ENCODE peak calls at places on chromosomes 4 and X, in ten cellular contexts. X is MCF 10A; Q is left cardiac atrium; J is GM19239; P is activated T-helper 1 cell treated with Interleukin-2 at 50 U/mL for 16 hours; A is GM12864; R is SW 1271; B is CD4-positive, CD25-positive, alpha-beta regulatory T cell; V is NCI-H1105 treated with DMSO at 0.1 percent for 48 hours; N is islet precursor cell. H is an unnamed sample.
A peak's percentile ranks its signal among the peaks of the same experiment; 100 is the strongest.

GRCh38 chrX:66012094-66012534 is 27.8 kb downstream of the VSIG4 start:
- DNase-seq in R (no peak), V (no peak), P (no peak), B (peak; percentile 28), J (no peak), Q (no peak), A (no peak), N (peak; percentile 50), X (no peak), H (no peak)

GRCh38 chrX:10741496-10742048 is 121.2 kb upstream of the MID1 start:
- DNase-seq in Q (no peak), P (no peak), X (no peak), J (no peak), R (no peak), A (no peak), V (no peak), N (no peak), B (no peak), H (no peak)

GRCh38 chr4:35252866-35253265 is 991.4 kb downstream of the ARAP2 start:
- DNase-seq in X (no peak), A (no peak), N (peak; percentile 67), P (no peak), V (no peak), R (no peak), B (no peak), Q (no peak), J (no peak), H (peak; percentile 9)

GRCh38 chr4:88446124-88446523 is 10.8 kb upstream of the HERC5 start:
- DNase-seq in N (no peak), B (no peak), P (no peak), R (no peak), X (peak; percentile 8), V (no peak), A (no peak), Q (no peak), J (no peak), H (no peak)

GRCh38 chr4:19304028-19304427 is 947.7 kb upstream of the SLIT2 start:
- DNase-seq in Q (no peak), R (no peak), X (peak; percentile 29), N (no peak), B (no peak), J (no peak), P (no peak), A (no peak), V (no peak), H (no peak)

GRCh38 chr4:37989398-37990260 is 29.4 kb downstream of the PTTG2 start:
- DNase-seq in P (no peak), B (no peak), A (no peak), Q (no peak), J (no peak), X (no peak), V (no peak), N (no peak), R (no peak), H (no peak)

GRCh38 chr4:93103042-93103441 is 725.5 kb upstream of the ATOH1 start:
- DNase-seq in V (no peak), X (no peak), R (no peak), P (no peak), A (no peak), Q (no peak), N (no peak), J (no peak), B (no peak), H (peak; percentile 2)

GRCh38 chr4:140755811-140756291 is 334 bp downstream of the TBC1D9 start:
- DNase-seq in Q (peak; percentile 67), J (peak; percentile 32), R (peak; percentile 15), X (peak; percentile 30), P (no peak), A (no peak), V (no peak), N (peak; percentile 77), B (peak; percentile 18), H (peak; percentile 24)

GRCh38 chrX:47595701-47596655 is 13.7 kb downstream of the TIMP1 start:
- DNase-seq in A (no peak), V (no peak), B (peak; percentile 22), Q (no peak), J (no peak), R (no peak), X (peak; percentile 70), P (no peak), N (no peak), H (no peak)

GRCh38 chrX:132092439-132093065 is 35.3 kb downstream of the FRMD7 start:
- DNase-seq in Q (peak; percentile 43), A (peak; percentile 36), X (peak; percentile 73), J (peak; percentile 5), B (peak; percentile 66), R (no peak), N (peak; percentile 65), V (peak; percentile 21), P (peak; percentile 1), H (peak; percentile 17)

GRCh38 chr4:71270901-71271300 is 67.9 kb upstream of the SLC4A4 start:
- DNase-seq in N (peak; percentile 61), A (no peak), J (no peak), V (peak; percentile 26), X (peak; percentile 67), B (peak; percentile 26), R (no peak), P (no peak), Q (no peak), H (no peak)

GRCh38 chr4:173420324-173420752 is 21.4 kb upstream of the SCRG1 start:
- DNase-seq in P (no peak), V (peak; percentile 57), J (no peak), A (no peak), B (peak; percentile 38), Q (no peak), X (peak; percentile 31), N (no peak), R (peak; percentile 23), H (peak; percentile 24)

GRCh38 chr4:97656034-97656720 is 487.1 kb downstream of the STPG2 start:
- DNase-seq in V (no peak), A (no peak), N (peak; percentile 62), Q (no peak), J (no peak), P (no peak), X (peak; percentile 97), R (peak; percentile 32), B (no peak), H (peak; percentile 42)

GRCh38 chr4:184536070-184536880 is 61.9 kb upstream of the IRF2 start:
- DNase-seq in J (no peak), A (no peak), R (no peak), V (no peak), B (no peak), N (no peak), X (peak; percentile 10), P (no peak), Q (no peak), H (peak; percentile 5)

GRCh38 chrX:65668362-65669310 is 1.2 kb downstream of the MSN start:
- DNase-seq in V (peak; percentile 3), Q (peak; percentile 70), R (peak; percentile 58), A (no peak), J (no peak), P (peak; percentile 39), B (peak; percentile 82), X (peak; percentile 85), N (peak; percentile 78), H (peak; percentile 85)

GRCh38 chr4:1597021-1597931 is 86.8 kb downstream of the FAM53A start:
- DNase-seq in P (no peak), N (no peak), A (no peak), X (no peak), Q (peak; percentile 14), B (no peak), V (no peak), R (no peak), J (no peak), H (no peak)

GRCh38 chrX:80817002-80817401 is 7.3 kb upstream of the BRWD3 start:
- DNase-seq in J (no peak), P (no peak), A (no peak), R (no peak), V (no peak), B (no peak), X (peak; percentile 8), N (no peak), Q (no peak), H (peak; percentile 15)

GRCh38 chr4:88225216-88226107 is 58.9 kb downstream of the PPM1K start:
- DNase-seq in P (no peak), Q (no peak), A (no peak), N (no peak), R (no peak), V (no peak), X (no peak), J (no peak), B (no peak), H (peak; percentile 52)

GRCh38 chr4:146211440-146211839 is 2.9 kb upstream of the REELD1 start:
- DNase-seq in N (no peak), X (no peak), J (no peak), A (no peak), P (no peak), V (no peak), B (no peak), Q (no peak), R (no peak), H (no peak)

GRCh38 chr4:160523236-160523635 is 1420.4 kb downstream of the RAPGEF2 start:
- DNase-seq in A (no peak), J (no peak), B (no peak), X (peak; percentile 63), P (no peak), R (no peak), N (no peak), Q (no peak), V (no peak), H (no peak)

GRCh38 chr4:39256436-39256835 is 74.1 kb downstream of the WDR19 start:
- DNase-seq in X (peak; percentile 8), A (no peak), N (no peak), J (no peak), R (no peak), V (no peak), B (no peak), P (no peak), Q (no peak), H (peak; percentile 36)

GRCh38 chr4:161133877-161134276 is 1029.9 kb downstream of the FSTL5 start:
- DNase-seq in X (no peak), B (no peak), P (no peak), V (no peak), R (no peak), J (no peak), Q (no peak), A (no peak), N (no peak), H (no peak)

GRCh38 chrX:40573763-40574162 is 7.0 kb upstream of the ATP6AP2 start:
- DNase-seq in V (no peak), Q (no peak), B (peak; percentile 53), A (no peak), P (no peak), X (peak; percentile 39), J (no peak), N (no peak), R (no peak), H (no peak)

GRCh38 chr4:8185280-8185679 is 13.8 kb upstream of the SH3TC1 start:
- DNase-seq in B (no peak), N (no peak), R (no peak), Q (no peak), A (no peak), V (no peak), X (peak; percentile 77), J (no peak), P (no peak), H (peak; percentile 77)

GRCh38 chrX:123222920-123223319 is 38.8 kb downstream of the GRIA3 start:
- DNase-seq in A (no peak), J (no peak), R (no peak), X (no peak), N (no peak), Q (no peak), V (no peak), P (no peak), B (no peak), H (no peak)

GRCh38 chr4:177444911-177445736 is 2.9 kb upstream of the AGA start:
- DNase-seq in N (peak; percentile 69), P (no peak), J (no peak), X (no peak), A (no peak), B (no peak), V (no peak), Q (no peak), R (no peak), H (no peak)

GRCh38 chrX:49191033-49191871 is 5.1 kb upstream of the PRICKLE3 start:
- DNase-seq in V (peak; percentile 100), P (peak; percentile 75), R (peak; percentile 97), B (peak; percentile 98), J (peak; percentile 67), A (peak; percentile 98), Q (peak; percentile 90), N (peak; percentile 98), X (peak; percentile 97), H (peak; percentile 99)

GRCh38 chr4:168634276-168634802 is 137.5 kb downstream of the PALLD start:
- DNase-seq in P (no peak), V (no peak), X (peak; percentile 59), J (no peak), A (no peak), R (no peak), N (peak; percentile 97), Q (no peak), B (no peak), H (peak; percentile 93)